ENCODE peak calls at places on chromosome 16, in six cellular contexts. V, C, B, L, W and R are unnamed samples.

GRCh38 chr16:72025404-72026114 is 17.0 kb downstream of the DHODH start:
- DNase-seq in V (no peak), C (no peak), B (no peak), L (no peak), W (no peak), R (no peak)

GRCh38 chr16:17143546-17144419 is 327.0 kb downstream of the XYLT1 start:
- DNase-seq in V (no peak), C (no peak), B (no peak), L (no peak), W (no peak), R (no peak)

GRCh38 chr16:1763521-1764511 is 7.5 kb downstream of the NME3 start:
- DNase-seq in V (peak), C (no peak), B (no peak), L (no peak), W (no peak), R (no peak)

GRCh38 chr16:89096768-89097527 is 3.3 kb downstream of the ACSF3 start:
- DNase-seq in V (no peak), C (peak), B (no peak), L (no peak), W (no peak), R (peak)

GRCh38 chr16:53768593-53768992 is 64.6 kb downstream of the FTO start:
- DNase-seq in V (peak), C (no peak), B (no peak), L (no peak), W (no peak), R (no peak)

GRCh38 chr16:54366005-54366634 is 79.5 kb upstream of the IRX3 start:
- DNase-seq in V (no peak), C (no peak), B (no peak), L (no peak), W (no peak), R (no peak)

GRCh38 chr16:27778926-27779570 is 229.1 kb downstream of the KATNIP start:
- DNase-seq in V (no peak), C (no peak), B (no peak), L (no peak), W (no peak), R (no peak)

GRCh38 chr16:56849690-56850680 is 15.0 kb upstream of the SLC12A3 start:
- DNase-seq in V (no peak), C (no peak), B (no peak), L (no peak), W (no peak), R (no peak)

GRCh38 chr16:30551781-30552180 is 6.4 kb downstream of the ZNF764 start:
- DNase-seq in V (no peak), C (peak), B (no peak), L (no peak), W (no peak), R (peak)

GRCh38 chr16:3027488-3027795 is 3.6 kb downstream of the THOC6 start:
- DNase-seq in V (no peak), C (no peak), B (no peak), L (no peak), W (no peak), R (no peak)

GRCh38 chr16:85136705-85137322 is 24.5 kb upstream of the CIBAR2 start:
- DNase-seq in V (no peak), C (no peak), B (no peak), L (no peak), W (no peak), R (no peak)

GRCh38 chr16:19882186-19882585 is 2.5 kb downstream of the GPRC5B start:
- DNase-seq in V (peak), C (no peak), B (no peak), L (no peak), W (no peak), R (no peak)

GRCh38 chr16:75305364-75306101 is 54.1 kb upstream of the BCAR1 start:
- DNase-seq in V (peak), C (no peak), B (no peak), L (no peak), W (no peak), R (no peak)

GRCh38 chr16:67663151-67663876 is 2.6 kb downstream of the PARD6A start:
- DNase-seq in V (peak), C (no peak), B (no peak), L (no peak), W (no peak), R (no peak)

GRCh38 chr16:81431554-81432353 is 12.9 kb upstream of the CMIP start:
- DNase-seq in V (peak), C (no peak), B (peak), L (peak), W (no peak), R (no peak)

GRCh38 chr16:228151-228855 is 946 bp downstream of the LUC7L start:
- DNase-seq in V (peak), C (no peak), B (no peak), L (peak), W (no peak), R (no peak)

GRCh38 chr16:56389554-56389953 is 35.8 kb downstream of the AMFR start:
- DNase-seq in V (no peak), C (no peak), B (no peak), L (no peak), W (no peak), R (no peak)

GRCh38 chr16:71746442-71747046 is 22.0 kb upstream of the PHLPP2 start:
- DNase-seq in V (peak), C (no peak), B (no peak), L (peak), W (peak), R (no peak)

GRCh38 chr16:57329718-57330327 is 28.8 kb upstream of the CCL22 start:
- DNase-seq in V (no peak), C (no peak), B (no peak), L (no peak), W (no peak), R (no peak)

GRCh38 chr16:3465301-3465700 is 21.8 kb downstream of the NAA60 start:
- DNase-seq in V (no peak), C (no peak), B (no peak), L (no peak), W (no peak), R (no peak)